ENCODE peak calls at places on chromosomes 11 and 22, in five cellular contexts. One of them, this sample, is unnamed.
A peak's percentile ranks its signal among the peaks of the same experiment; 100 is the strongest.

GRCh38 chr22:24128631-24129601 is 52.4 kb upstream of the SUSD2 start:
- DNase-seq in ovary: no peak
- DNase-seq in A673: no peak
- DNase-seq in osteocyte: no peak
- DNase-seq in PC-3: no peak
- DNase-seq in this sample: no peak

GRCh38 chr11:63922673-63923192 is 5.8 kb upstream of the RCOR2 start:
- DNase-seq in ovary: no peak
- DNase-seq in osteocyte: no peak
- DNase-seq in A673: no peak
- DNase-seq in PC-3: no peak
- DNase-seq in this sample: no peak

GRCh38 chr11:134025086-134025437 is 43.8 kb upstream of the JAM3 start:
- DNase-seq in A673: no peak
- DNase-seq in PC-3: no peak
- DNase-seq in ovary: no peak
- DNase-seq in osteocyte: no peak
- DNase-seq in this sample: no peak

GRCh38 chr11:122440783-122441701 is 214.5 kb upstream of the UBASH3B start:
- DNase-seq in ovary: peak; percentile 69
- DNase-seq in osteocyte: no peak
- DNase-seq in A673: peak; percentile 70
- DNase-seq in PC-3: no peak
- DNase-seq in this sample: no peak

GRCh38 chr11:83019888-83020579 is 51.7 kb downstream of the RAB30 start:
- DNase-seq in ovary: no peak
- DNase-seq in A673: no peak
- DNase-seq in osteocyte: no peak
- DNase-seq in PC-3: no peak
- DNase-seq in this sample: no peak

GRCh38 chr11:77819921-77820564 is 479 bp downstream of the RSF1 start:
- DNase-seq in ovary: peak; percentile 73
- DNase-seq in PC-3: peak; percentile 35
- DNase-seq in osteocyte: peak; percentile 85
- DNase-seq in A673: peak; percentile 60
- DNase-seq in this sample: peak; percentile 17

GRCh38 chr11:1647901-1648721 is 18.5 kb downstream of the KRTAP5-5 start:
- DNase-seq in PC-3: no peak
- DNase-seq in osteocyte: no peak
- DNase-seq in A673: no peak
- DNase-seq in ovary: no peak
- DNase-seq in this sample: no peak

GRCh38 chr11:13222285-13222684 is 55.3 kb upstream of the BMAL1 start:
- DNase-seq in osteocyte: no peak
- DNase-seq in A673: no peak
- DNase-seq in ovary: no peak
- DNase-seq in PC-3: peak; percentile 39
- DNase-seq in this sample: peak; percentile 74

GRCh38 chr11:77193167-77193566 is 65.1 kb downstream of the MYO7A start:
- DNase-seq in osteocyte: no peak
- DNase-seq in PC-3: no peak
- DNase-seq in A673: no peak
- DNase-seq in ovary: no peak
- DNase-seq in this sample: no peak

GRCh38 chr11:124415356-124415923 is 9.2 kb downstream of the OR8B4 start:
- DNase-seq in A673: peak; percentile 60
- DNase-seq in PC-3: peak; percentile 69
- DNase-seq in ovary: no peak
- DNase-seq in osteocyte: no peak
- DNase-seq in this sample: peak; percentile 53

GRCh38 chr11:8870461-8871282 is 40.3 kb upstream of the AKIP1 start:
- DNase-seq in ovary: peak; percentile 79
- DNase-seq in PC-3: peak; percentile 54
- DNase-seq in osteocyte: peak; percentile 92
- DNase-seq in A673: peak; percentile 72
- DNase-seq in this sample: peak; percentile 64

GRCh38 chr11:18312663-18313420 is 9.1 kb downstream of the HPS5 start:
- DNase-seq in A673: no peak
- DNase-seq in osteocyte: no peak
- DNase-seq in PC-3: no peak
- DNase-seq in ovary: no peak
- DNase-seq in this sample: peak; percentile 82

GRCh38 chr11:78698612-78699011 is 123.9 kb upstream of the NARS2 start:
- DNase-seq in ovary: no peak
- DNase-seq in PC-3: peak; percentile 97
- DNase-seq in A673: no peak
- DNase-seq in osteocyte: no peak
- DNase-seq in this sample: peak; percentile 66

GRCh38 chr11:70490208-70490607 is 91.9 kb downstream of the CTTN start:
- DNase-seq in A673: no peak
- DNase-seq in osteocyte: no peak
- DNase-seq in ovary: no peak
- DNase-seq in PC-3: no peak
- DNase-seq in this sample: no peak

GRCh38 chr22:36279219-36279666 is 26.3 kb downstream of the APOL1 start:
- DNase-seq in A673: no peak
- DNase-seq in ovary: no peak
- DNase-seq in osteocyte: no peak
- DNase-seq in PC-3: no peak
- DNase-seq in this sample: no peak

GRCh38 chr11:107050126-107050525 is 31.9 kb upstream of the GUCY1A2 start:
- DNase-seq in PC-3: no peak
- DNase-seq in A673: no peak
- DNase-seq in ovary: no peak
- DNase-seq in osteocyte: no peak
- DNase-seq in this sample: no peak

GRCh38 chr22:36330655-36331305 is 57.0 kb downstream of the MYH9 start:
- DNase-seq in PC-3: peak; percentile 46
- DNase-seq in osteocyte: no peak
- DNase-seq in A673: peak; percentile 69
- DNase-seq in ovary: no peak
- DNase-seq in this sample: no peak

GRCh38 chr11:96311120-96311568 is 31.9 kb downstream of the MAML2 start:
- DNase-seq in ovary: no peak
- DNase-seq in osteocyte: no peak
- DNase-seq in PC-3: peak; percentile 78
- DNase-seq in A673: peak; percentile 42
- DNase-seq in this sample: peak; percentile 49

GRCh38 chr22:50727678-50728522 is 10.1 kb upstream of the ACR start:
- DNase-seq in PC-3: no peak
- DNase-seq in A673: no peak
- DNase-seq in osteocyte: no peak
- DNase-seq in ovary: no peak
- DNase-seq in this sample: no peak

GRCh38 chr11:2816941-2817421 is 68.6 kb downstream of the CDKN1C start:
- DNase-seq in A673: no peak
- DNase-seq in PC-3: no peak
- DNase-seq in ovary: peak; percentile 74
- DNase-seq in osteocyte: no peak
- DNase-seq in this sample: no peak

GRCh38 chr11:120929090-120929489 is 94.8 kb upstream of the TBCEL start:
- DNase-seq in PC-3: no peak
- DNase-seq in ovary: no peak
- DNase-seq in A673: no peak
- DNase-seq in osteocyte: no peak
- DNase-seq in this sample: no peak

GRCh38 chr11:71496421-71496820 is 30.6 kb upstream of the KRTAP5-7 start:
- DNase-seq in osteocyte: peak; percentile 73
- DNase-seq in A673: no peak
- DNase-seq in ovary: no peak
- DNase-seq in PC-3: no peak
- DNase-seq in this sample: no peak

GRCh38 chr11:17991799-17992433 is 20.9 kb downstream of the SERGEF start:
- DNase-seq in A673: peak; percentile 68
- DNase-seq in PC-3: peak; percentile 49
- DNase-seq in ovary: peak; percentile 17
- DNase-seq in osteocyte: no peak
- DNase-seq in this sample: peak; percentile 57

GRCh38 chr11:133941546-133941945 is 15.2 kb downstream of the IGSF9B start:
- DNase-seq in ovary: no peak
- DNase-seq in PC-3: no peak
- DNase-seq in A673: no peak
- DNase-seq in osteocyte: no peak
- DNase-seq in this sample: no peak

GRCh38 chr22:22684605-22685561 is 40.5 kb downstream of the GGTLC2 start:
- DNase-seq in ovary: peak; percentile 31
- DNase-seq in PC-3: peak; percentile 56
- DNase-seq in osteocyte: no peak
- DNase-seq in A673: no peak
- DNase-seq in this sample: no peak
- TF ChIP-seq CTCF in ovary: no peak
- TF ChIP-seq CTCF in PC-3: peak; percentile 65
- TF ChIP-seq CTCF in osteocyte: no peak
- TF ChIP-seq CTCF in A673: peak; percentile 53
- TF ChIP-seq CTCF in this sample: peak; percentile 47

GRCh38 chr22:47012589-47013365 is 250.3 kb downstream of the TBC1D22A start:
- DNase-seq in ovary: no peak
- DNase-seq in osteocyte: no peak
- DNase-seq in PC-3: peak; percentile 73
- DNase-seq in A673: no peak
- DNase-seq in this sample: peak; percentile 44
- TF ChIP-seq CTCF in ovary: no peak
- TF ChIP-seq CTCF in osteocyte: peak; percentile 19
- TF ChIP-seq CTCF in PC-3: peak; percentile 44
- TF ChIP-seq CTCF in A673: peak; percentile 16
- TF ChIP-seq CTCF in this sample: no peak

GRCh38 chr11:235998-236773 is at the start of gene SIRT3:
- DNase-seq in ovary: peak; percentile 83
- DNase-seq in PC-3: peak; percentile 75
- DNase-seq in A673: peak; percentile 78
- DNase-seq in osteocyte: peak; percentile 91
- DNase-seq in this sample: peak; percentile 71
- TF ChIP-seq CTCF in ovary: no peak
- TF ChIP-seq CTCF in PC-3: no peak
- TF ChIP-seq CTCF in A673: no peak
- TF ChIP-seq CTCF in osteocyte: peak; percentile 7
- TF ChIP-seq CTCF in this sample: peak; percentile 3

DNA sequence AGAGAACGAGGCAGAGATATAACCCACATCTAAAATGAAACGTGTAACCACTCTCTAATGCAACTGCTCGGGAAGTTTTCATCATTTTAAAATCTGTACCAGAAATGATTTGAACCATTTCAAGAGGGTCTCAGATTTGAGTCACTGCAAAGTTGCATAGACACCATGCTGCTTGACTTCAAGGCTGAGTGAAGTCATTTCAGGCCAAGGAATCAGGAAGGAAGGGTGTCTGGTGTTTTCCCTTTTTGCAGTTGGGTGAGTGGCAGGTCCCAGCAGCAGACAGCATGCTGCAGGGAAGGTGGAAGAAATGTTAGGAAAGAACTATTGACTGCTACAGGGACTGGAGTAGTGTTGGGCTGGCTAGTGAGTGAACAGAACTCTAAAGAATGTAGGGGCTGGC is 16.5 kb downstream of the TANGO2 start:
- DNase-seq in A673: no peak
- DNase-seq in ovary: no peak
- DNase-seq in osteocyte: no peak
- DNase-seq in PC-3: no peak
- DNase-seq in this sample: no peak
- TF ChIP-seq CTCF in A673: no peak
- TF ChIP-seq CTCF in ovary: no peak
- TF ChIP-seq CTCF in osteocyte: no peak
- TF ChIP-seq CTCF in PC-3: no peak
- TF ChIP-seq CTCF in this sample: no peak

GRCh38 chr11:118923721-118924587 is 1.8 kb downstream of the BCL9L start:
- DNase-seq in PC-3: peak; percentile 32
- DNase-seq in osteocyte: no peak
- DNase-seq in ovary: peak; percentile 44
- DNase-seq in A673: no peak
- DNase-seq in this sample: no peak
- TF ChIP-seq CTCF in PC-3: no peak
- TF ChIP-seq CTCF in osteocyte: no peak
- TF ChIP-seq CTCF in ovary: no peak
- TF ChIP-seq CTCF in A673: no peak
- TF ChIP-seq CTCF in this sample: no peak

DNA sequence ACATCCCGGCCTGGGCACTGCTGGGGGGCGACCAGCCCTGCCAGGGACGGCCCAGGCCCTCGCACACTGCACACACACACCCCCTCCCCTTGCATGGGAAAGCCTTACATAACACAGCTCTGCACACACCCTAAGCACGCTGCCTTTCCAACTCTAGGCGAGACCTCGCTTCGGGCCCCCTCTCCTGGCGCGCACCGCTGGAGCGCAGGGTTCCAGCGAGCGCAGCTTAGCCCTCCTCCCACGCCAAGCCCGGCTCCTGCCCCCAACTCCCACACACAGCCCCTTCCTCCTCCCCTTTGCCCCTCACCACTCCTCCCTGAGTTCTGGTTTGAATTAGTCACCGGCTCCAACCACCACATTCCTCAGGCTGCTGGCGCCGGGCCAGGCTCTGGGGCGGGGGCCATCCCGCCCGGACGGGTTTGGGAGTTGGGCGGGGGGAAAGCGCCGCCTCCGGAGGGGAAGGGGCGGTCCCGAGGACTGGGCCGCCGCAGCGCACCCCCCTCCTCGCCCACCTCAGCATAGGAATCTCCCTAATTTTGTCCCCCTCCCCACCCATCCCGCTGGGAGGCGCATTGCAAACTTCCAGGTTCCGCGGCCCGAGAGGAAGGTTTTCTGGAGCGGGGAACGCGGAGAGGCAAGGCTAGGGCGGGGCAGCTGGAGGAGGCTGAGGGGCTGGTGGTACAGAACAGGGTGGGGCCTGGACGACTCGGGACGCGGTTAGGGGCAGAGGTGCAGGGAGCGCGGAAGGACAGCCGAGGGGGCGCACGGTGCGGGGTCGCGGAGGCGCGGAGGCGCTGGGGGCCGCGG is 966 bp downstream of the AHNAK start:
- DNase-seq in PC-3: peak; percentile 99
- DNase-seq in A673: peak; percentile 97
- DNase-seq in osteocyte: peak; percentile 97
- DNase-seq in ovary: peak; percentile 98
- DNase-seq in this sample: peak; percentile 74
- TF ChIP-seq CTCF in PC-3: no peak
- TF ChIP-seq CTCF in A673: no peak
- TF ChIP-seq CTCF in osteocyte: peak; percentile 8
- TF ChIP-seq CTCF in ovary: peak; percentile 6
- TF ChIP-seq CTCF in this sample: peak; percentile 5

This sample was measured in bronchial epithelial cell.